ENCODE peak calls at places on chromosomes 16 and 17, in four cellular contexts. One of them, this sample, is unnamed.

GRCh38 chr17:4074831-4075495 is 67.9 kb downstream of the ZZEF1 start:
- DNase-seq in AG04450: peak; percentile 7
- DNase-seq in fibroblast of pulmonary artery: peak; percentile 67
- DNase-seq in MM.1S: peak; percentile 73
- DNase-seq in this sample: no peak

GRCh38 chr16:31875112-31875803 is 1.7 kb downstream of the ZNF267 start:
- DNase-seq in AG04450: no peak
- DNase-seq in fibroblast of pulmonary artery: peak; percentile 38
- DNase-seq in MM.1S: no peak
- DNase-seq in this sample: no peak

GRCh38 chr16:29678691-29679267 is at the start of gene QPRT:
- DNase-seq in AG04450: no peak
- DNase-seq in fibroblast of pulmonary artery: peak; percentile 57
- DNase-seq in MM.1S: no peak
- DNase-seq in this sample: no peak

GRCh38 chr16:68406458-68407041 is 41.8 kb downstream of the SMPD3 start:
- DNase-seq in AG04450: no peak
- DNase-seq in fibroblast of pulmonary artery: no peak
- DNase-seq in MM.1S: no peak
- DNase-seq in this sample: peak; percentile 40

GRCh38 chr17:27489045-27489715 is 32.9 kb downstream of the KSR1 start:
- DNase-seq in AG04450: no peak
- DNase-seq in fibroblast of pulmonary artery: peak; percentile 80
- DNase-seq in MM.1S: no peak
- DNase-seq in this sample: peak; percentile 21

GRCh38 chr17:77684803-77685580 is 273.5 kb upstream of the TNRC6C start:
- DNase-seq in AG04450: no peak
- DNase-seq in fibroblast of pulmonary artery: no peak
- DNase-seq in MM.1S: no peak
- DNase-seq in this sample: no peak

GRCh38 chr17:62673614-62674362 is 46.3 kb downstream of the MRC2 start:
- DNase-seq in AG04450: no peak
- DNase-seq in fibroblast of pulmonary artery: no peak
- DNase-seq in MM.1S: no peak
- DNase-seq in this sample: no peak

GRCh38 chr16:66551362-66551761 is 1.0 kb upstream of the CKLF start:
- DNase-seq in AG04450: no peak
- DNase-seq in fibroblast of pulmonary artery: peak; percentile 10
- DNase-seq in MM.1S: peak; percentile 74
- DNase-seq in this sample: no peak

GRCh38 chr16:29925173-29925804 is 737 bp downstream of the KCTD13 start:
- DNase-seq in AG04450: no peak
- DNase-seq in fibroblast of pulmonary artery: no peak
- DNase-seq in MM.1S: no peak
- DNase-seq in this sample: no peak

GRCh38 chr17:32882734-32883133 is 5.8 kb upstream of the MYO1D start:
- DNase-seq in AG04450: no peak
- DNase-seq in fibroblast of pulmonary artery: no peak
- DNase-seq in MM.1S: no peak
- DNase-seq in this sample: no peak

GRCh38 chr16:8948831-8949230 is 14.9 kb downstream of the USP7 start:
- DNase-seq in AG04450: no peak
- DNase-seq in fibroblast of pulmonary artery: no peak
- DNase-seq in MM.1S: no peak
- DNase-seq in this sample: no peak

GRCh38 chr17:6775871-6776405 is at the start of gene FBXO39:
- DNase-seq in AG04450: no peak
- DNase-seq in fibroblast of pulmonary artery: peak; percentile 11
- DNase-seq in MM.1S: no peak
- DNase-seq in this sample: no peak

GRCh38 chr16:47888142-47888541 is 267.7 kb downstream of the ABCC12 start:
- DNase-seq in AG04450: no peak
- DNase-seq in fibroblast of pulmonary artery: peak; percentile 44
- DNase-seq in MM.1S: no peak
- DNase-seq in this sample: no peak

GRCh38 chr16:18979936-18980335 is 3.8 kb upstream of the TMC7 start:
- DNase-seq in AG04450: no peak
- DNase-seq in fibroblast of pulmonary artery: no peak
- DNase-seq in MM.1S: no peak
- DNase-seq in this sample: no peak

GRCh38 chr17:34993031-34993430 is 12.7 kb downstream of the LIG3 start:
- DNase-seq in AG04450: no peak
- DNase-seq in fibroblast of pulmonary artery: no peak
- DNase-seq in MM.1S: no peak
- DNase-seq in this sample: no peak

GRCh38 chr17:6061290-6061689 is 8.9 kb upstream of the WSCD1 start:
- DNase-seq in AG04450: no peak
- DNase-seq in fibroblast of pulmonary artery: peak; percentile 36
- DNase-seq in MM.1S: no peak
- DNase-seq in this sample: no peak

GRCh38 chr16:9091867-9092281 is 430 bp downstream of the HAPSTR1 start:
- DNase-seq in AG04450: no peak
- DNase-seq in fibroblast of pulmonary artery: peak; percentile 33
- DNase-seq in MM.1S: peak; percentile 25
- DNase-seq in this sample: no peak

GRCh38 chr17:55356440-55357328 is 65.0 kb downstream of the MMD start:
- DNase-seq in AG04450: peak; percentile 13
- DNase-seq in fibroblast of pulmonary artery: peak; percentile 78
- DNase-seq in MM.1S: peak; percentile 65
- DNase-seq in this sample: peak; percentile 11

GRCh38 chr16:86322840-86323239 is 187.5 kb upstream of the FOXF1 start:
- DNase-seq in AG04450: no peak
- DNase-seq in fibroblast of pulmonary artery: no peak
- DNase-seq in MM.1S: no peak
- DNase-seq in this sample: no peak

GRCh38 chr17:48100160-48100559 is 1.1 kb downstream of the CBX1 start:
- DNase-seq in AG04450: peak; percentile 3
- DNase-seq in fibroblast of pulmonary artery: peak; percentile 41
- DNase-seq in MM.1S: no peak
- DNase-seq in this sample: no peak
- H3K4me3 ChIP-seq in AG04450: peak overlapping the region; percentile 95
- H3K4me3 ChIP-seq in fibroblast of pulmonary artery: peak overlapping the region; percentile 75
- H3K4me3 ChIP-seq in MM.1S: peak overlapping the region; percentile 96
- H3K4me3 ChIP-seq in this sample: peak overlapping the region; percentile 87

DNA sequence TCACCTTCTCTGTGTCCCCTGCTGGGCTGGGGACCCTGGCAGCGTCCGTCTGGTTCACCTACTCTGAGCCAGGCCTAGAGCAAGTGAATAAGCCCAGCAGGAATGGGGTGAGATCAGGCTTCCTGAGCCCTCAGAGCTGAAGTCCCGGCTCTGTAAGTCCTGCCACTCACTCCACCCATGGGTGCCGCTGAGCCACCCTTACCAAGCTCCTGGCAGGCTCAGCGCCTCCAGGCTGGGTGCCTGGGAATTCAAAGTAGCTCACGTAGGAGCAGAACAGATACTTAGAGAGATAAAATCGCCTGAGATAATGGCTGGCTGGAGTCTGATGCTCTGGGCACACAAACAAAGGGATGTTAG is 9.8 kb upstream of the LASP1NB start:
- DNase-seq in AG04450: no peak
- DNase-seq in fibroblast of pulmonary artery: no peak
- DNase-seq in MM.1S: no peak
- DNase-seq in this sample: no peak
- TF ChIP-seq CTCF in AG04450: no peak
- TF ChIP-seq CTCF in fibroblast of pulmonary artery: no peak
- TF ChIP-seq CTCF in MM.1S: no peak
- TF ChIP-seq CTCF in this sample: no peak

GRCh38 chr17:8619294-8619693 is 11.2 kb downstream of the MYH10 start:
- DNase-seq in AG04450: no peak
- DNase-seq in fibroblast of pulmonary artery: no peak
- DNase-seq in MM.1S: no peak
- DNase-seq in this sample: no peak

GRCh38 chr17:8621585-8621984 is 8.9 kb downstream of the MYH10 start:
- DNase-seq in AG04450: no peak
- DNase-seq in fibroblast of pulmonary artery: peak; percentile 55
- DNase-seq in MM.1S: no peak
- DNase-seq in this sample: no peak

GRCh38 chr17:8623591-8623990 is 6.9 kb downstream of the MYH10 start:
- DNase-seq in AG04450: no peak
- DNase-seq in fibroblast of pulmonary artery: peak; percentile 40
- DNase-seq in MM.1S: no peak
- DNase-seq in this sample: peak; percentile 25

GRCh38 chr17:8618825-8619224 is 11.7 kb downstream of the MYH10 start:
- DNase-seq in AG04450: no peak
- DNase-seq in fibroblast of pulmonary artery: no peak
- DNase-seq in MM.1S: no peak
- DNase-seq in this sample: no peak

DNA sequence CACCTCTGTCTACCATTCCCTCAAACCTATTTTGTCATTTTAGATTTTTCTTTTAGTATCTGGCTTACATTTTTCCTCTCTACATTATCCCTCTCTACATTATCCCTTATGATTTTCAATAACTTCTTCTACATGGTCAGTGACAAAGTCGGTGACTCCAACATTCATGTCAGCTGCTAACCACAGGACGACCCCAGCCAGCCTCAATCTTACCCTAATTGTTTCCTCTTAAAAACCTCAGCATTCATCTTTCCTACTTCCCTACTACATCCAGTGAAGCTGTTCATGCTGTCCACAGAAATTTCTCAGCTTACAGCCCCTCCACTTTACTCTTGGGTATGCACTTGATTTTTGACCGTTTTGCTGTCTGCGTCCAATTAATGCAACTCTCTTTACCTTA is 8.3 kb downstream of the MYH10 start:
- DNase-seq in AG04450: no peak
- DNase-seq in fibroblast of pulmonary artery: no peak
- DNase-seq in MM.1S: no peak
- DNase-seq in this sample: no peak
- H3K4me3 ChIP-seq in AG04450: no peak overlapping the region
- H3K4me3 ChIP-seq in fibroblast of pulmonary artery: no peak overlapping the region
- H3K4me3 ChIP-seq in MM.1S: no peak overlapping the region
- H3K4me3 ChIP-seq in this sample: no peak overlapping the region

DNA sequence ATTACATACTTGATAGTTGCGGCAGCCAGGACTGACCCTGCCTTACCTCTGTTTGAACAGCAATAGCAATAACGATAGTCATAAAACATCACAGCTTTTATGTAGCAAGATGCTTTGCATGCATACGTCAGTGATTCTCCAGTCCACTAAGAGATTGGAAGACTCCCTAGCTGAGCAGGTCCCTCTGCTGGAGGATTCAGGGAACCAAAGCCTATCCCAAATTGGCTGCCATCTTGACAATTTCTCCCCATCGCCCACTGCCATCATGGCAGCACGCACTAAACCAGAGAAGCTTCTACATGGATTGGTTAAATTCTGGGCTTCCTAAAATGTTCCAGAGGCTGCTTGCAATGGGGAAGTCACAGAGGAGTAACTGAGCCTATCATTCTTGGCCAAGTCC is 360.6 kb upstream of the XYLT1 start:
- DNase-seq in AG04450: no peak
- DNase-seq in fibroblast of pulmonary artery: no peak
- DNase-seq in MM.1S: no peak
- DNase-seq in this sample: no peak
- TF ChIP-seq CTCF in AG04450: peak; percentile 11
- TF ChIP-seq CTCF in fibroblast of pulmonary artery: no peak
- TF ChIP-seq CTCF in MM.1S: no peak
- TF ChIP-seq CTCF in this sample: peak; percentile 14

DNA sequence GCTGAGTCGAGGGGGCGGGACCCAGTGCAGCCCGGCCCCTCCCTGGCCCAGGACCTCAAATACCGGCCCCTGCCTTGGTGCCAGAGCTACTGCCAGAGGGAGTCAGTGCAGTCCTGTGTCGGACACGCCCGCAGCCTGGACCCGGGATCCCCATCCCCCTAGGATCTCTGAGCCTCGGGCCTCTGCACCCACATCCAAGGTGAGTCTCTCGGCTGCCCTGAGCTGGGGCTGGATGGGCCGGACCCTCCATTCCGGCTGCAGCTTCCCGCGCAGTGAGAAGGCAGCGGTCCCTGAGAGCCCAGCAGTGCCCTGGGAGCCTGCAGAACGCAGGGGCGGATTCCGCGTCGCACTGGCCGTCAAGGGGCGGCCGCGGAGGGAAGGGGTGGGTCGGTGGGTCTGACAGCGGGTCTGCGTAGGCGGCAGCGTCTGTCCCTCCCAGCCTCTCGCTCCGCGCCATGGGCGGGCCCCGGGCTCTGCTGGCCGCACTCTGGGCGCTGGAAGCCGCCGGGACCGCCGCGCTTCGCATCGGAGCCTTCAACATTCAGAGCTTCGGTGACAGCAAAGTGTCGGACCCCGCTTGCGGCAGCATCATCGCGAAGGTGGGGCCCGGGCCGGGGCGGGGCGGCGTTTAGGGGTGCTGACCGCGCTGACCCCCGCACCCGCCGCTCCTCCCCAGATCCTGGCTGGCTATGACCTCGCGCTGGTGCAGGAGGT is at the start of gene DNASE1L2:
- DNase-seq in AG04450: no peak
- DNase-seq in fibroblast of pulmonary artery: peak; percentile 21
- DNase-seq in MM.1S: no peak
- DNase-seq in this sample: no peak
- H3K4me3 ChIP-seq in AG04450: peak within 1 kb of the TSS; percentile 36
- H3K4me3 ChIP-seq in fibroblast of pulmonary artery: peak within 1 kb of the TSS; percentile 14
- H3K4me3 ChIP-seq in MM.1S: no peak within 1 kb of the TSS
- H3K4me3 ChIP-seq in this sample: peak within 1 kb of the TSS; percentile 10

DNA sequence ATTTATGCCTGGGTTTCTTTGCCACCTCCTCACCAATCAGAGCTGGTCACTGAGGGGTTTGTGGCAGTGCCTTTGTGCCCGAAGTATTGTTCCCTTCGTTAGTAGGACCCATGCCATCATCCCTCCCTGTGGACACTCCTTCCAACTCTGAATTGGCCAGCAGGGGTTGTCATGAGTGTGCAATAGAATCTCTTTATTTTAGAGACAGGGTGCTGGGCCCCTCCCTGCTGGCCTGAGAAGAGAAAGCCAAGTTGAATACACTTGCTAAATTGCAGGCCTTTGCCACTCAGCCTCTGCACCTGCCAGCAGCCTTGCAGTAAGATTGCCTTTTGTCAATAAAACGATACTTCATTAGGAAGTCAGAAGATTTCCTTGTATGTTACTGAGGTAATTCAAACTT is 40.7 kb upstream of the SLC12A3 start:
- DNase-seq in AG04450: no peak
- DNase-seq in fibroblast of pulmonary artery: no peak
- DNase-seq in MM.1S: peak; percentile 18
- DNase-seq in this sample: no peak
- TF ChIP-seq CTCF in AG04450: peak; percentile 26
- TF ChIP-seq CTCF in fibroblast of pulmonary artery: peak; percentile 20
- TF ChIP-seq CTCF in MM.1S: peak; percentile 12
- TF ChIP-seq CTCF in this sample: peak; percentile 43

DNA sequence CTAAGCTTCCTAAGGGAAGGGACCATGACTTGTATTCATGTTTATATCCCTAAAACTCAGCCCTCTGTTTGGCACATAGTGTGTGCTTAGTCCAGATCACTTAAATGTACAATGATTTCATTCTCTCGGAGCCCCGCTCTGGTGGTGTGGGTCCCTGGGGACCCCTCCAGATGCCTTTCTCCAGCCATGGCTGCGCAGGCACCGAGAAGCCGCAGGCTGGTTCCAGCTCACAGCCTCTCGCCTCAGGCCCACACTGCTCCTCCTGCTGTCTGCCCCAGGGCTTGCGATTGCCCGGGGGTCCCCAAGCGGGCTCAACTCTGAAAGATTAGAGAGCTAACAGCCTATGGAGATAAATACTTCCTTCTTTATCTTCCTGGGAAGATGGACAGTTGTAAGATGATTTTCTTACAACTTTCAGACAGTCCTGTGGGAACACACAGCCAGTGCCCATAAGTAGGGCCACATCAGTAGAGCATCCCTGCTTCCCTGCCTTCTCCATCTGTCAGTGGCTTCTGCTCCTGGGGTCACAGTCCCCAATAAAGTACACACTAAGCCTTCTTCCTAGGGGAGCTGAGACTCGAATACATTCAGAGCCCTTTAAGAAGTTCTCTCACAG is 66.2 kb downstream of the CENPV start:
- DNase-seq in AG04450: no peak
- DNase-seq in fibroblast of pulmonary artery: peak; percentile 49
- DNase-seq in MM.1S: no peak
- DNase-seq in this sample: no peak
- H3K4me3 ChIP-seq in AG04450: peak overlapping the region; percentile 25
- H3K4me3 ChIP-seq in fibroblast of pulmonary artery: no peak overlapping the region
- H3K4me3 ChIP-seq in MM.1S: no peak overlapping the region
- H3K4me3 ChIP-seq in this sample: no peak overlapping the region

GRCh38 chr17:71760062-71760720 is 360.6 kb upstream of the SOX9 start:
- DNase-seq in AG04450: peak; percentile 49
- DNase-seq in fibroblast of pulmonary artery: no peak
- DNase-seq in MM.1S: no peak
- DNase-seq in this sample: no peak
- TF ChIP-seq CTCF in AG04450: peak; percentile 44
- TF ChIP-seq CTCF in fibroblast of pulmonary artery: no peak
- TF ChIP-seq CTCF in MM.1S: no peak
- TF ChIP-seq CTCF in this sample: peak; percentile 9

This sample was measured in AG09309.